ENCODE peak calls at places on chromosome 2, in five cellular contexts. P is mesenchymal stem cell, W is H1, L is H9, U is neuronal stem cell. F is an unnamed sample.

GRCh38 chr2:217329023-217329431 is 469.2 kb upstream of the TNP1 start:
- DNase-seq in W (no peak), P (peak), U (no peak), L (no peak), F (no peak)

GRCh38 chr2:60556441-60556997 is 3.1 kb upstream of the BCL11A start:
- DNase-seq in W (no peak), U (no peak), P (no peak), L (no peak), F (no peak)

GRCh38 chr2:235591231-235591730 is 97.4 kb downstream of the AGAP1 start:
- DNase-seq in U (no peak), W (no peak), L (no peak), P (no peak), F (no peak)

GRCh38 chr2:58918138-58918537 is 677.0 kb upstream of the FANCL start:
- DNase-seq in U (peak), L (no peak), W (no peak), P (peak), F (no peak)

GRCh38 chr2:160658851-160659250 is 165.2 kb upstream of the RBMS1 start:
- DNase-seq in L (no peak), U (no peak), P (no peak), W (no peak), F (no peak)

GRCh38 chr2:112433932-112434730 is 686 bp upstream of the RGPD8 start:
- DNase-seq in P (no peak), W (no peak), U (no peak), L (peak), F (no peak)

GRCh38 chr2:157603203-157603602 is 25.5 kb downstream of the ACVR1C start:
- DNase-seq in L (no peak), W (no peak), U (no peak), P (no peak), F (no peak)

GRCh38 chr2:161141033-161141432 is 19.2 kb upstream of the TANK start:
- DNase-seq in L (no peak), W (no peak), P (no peak), U (no peak), F (no peak)

GRCh38 chr2:85018049-85018447 is 47.1 kb downstream of the KCMF1 start:
- DNase-seq in L (no peak), P (peak), U (no peak), W (no peak), F (peak)

GRCh38 chr2:56741601-56742102 is 557.9 kb downstream of the CCDC85A start:
- DNase-seq in P (peak), W (no peak), L (no peak), U (no peak), F (peak)

GRCh38 chr2:64678771-64679615 is 25.3 kb upstream of the SERTAD2 start:
- DNase-seq in L (no peak), P (no peak), U (no peak), W (no peak), F (no peak)

GRCh38 chr2:73006969-73007710 is 64.4 kb downstream of the SFXN5 start:
- DNase-seq in W (no peak), L (peak), U (no peak), P (no peak), F (no peak)

GRCh38 chr2:73004466-73004865 is 67.0 kb downstream of the SFXN5 start:
- DNase-seq in U (no peak), P (no peak), L (peak), W (no peak), F (no peak)

GRCh38 chr2:73004889-73005596 is 66.5 kb downstream of the SFXN5 start:
- DNase-seq in L (peak), P (no peak), U (no peak), W (no peak), F (peak)

GRCh38 chr2:73009177-73009839 is 62.2 kb downstream of the SFXN5 start:
- DNase-seq in L (no peak), U (no peak), W (no peak), P (no peak), F (no peak)

GRCh38 chr2:73008261-73009159 is 63.0 kb downstream of the SFXN5 start:
- DNase-seq in P (no peak), W (no peak), U (no peak), L (no peak), F (no peak)
- H2BK12ac ChIP-seq in P (no peak), W (no peak), U (no peak), L (no peak), F (no peak)

GRCh38 chr2:102027703-102028059 is 35.9 kb downstream of the IL1R2 start:
- DNase-seq in L (no peak), W (no peak), P (no peak), U (no peak), F (no peak)

GRCh38 chr2:102029952-102030351 is 38.2 kb downstream of the IL1R2 start:
- DNase-seq in L (no peak), P (no peak), W (no peak), U (no peak), F (no peak)

GRCh38 chr2:102029405-102029804 is 37.6 kb downstream of the IL1R2 start:
- DNase-seq in W (no peak), U (no peak), P (no peak), L (no peak), F (no peak)

GRCh38 chr2:102027036-102027702 is 35.4 kb downstream of the IL1R2 start:
- DNase-seq in W (no peak), U (no peak), P (peak), L (no peak), F (peak)

DNA sequence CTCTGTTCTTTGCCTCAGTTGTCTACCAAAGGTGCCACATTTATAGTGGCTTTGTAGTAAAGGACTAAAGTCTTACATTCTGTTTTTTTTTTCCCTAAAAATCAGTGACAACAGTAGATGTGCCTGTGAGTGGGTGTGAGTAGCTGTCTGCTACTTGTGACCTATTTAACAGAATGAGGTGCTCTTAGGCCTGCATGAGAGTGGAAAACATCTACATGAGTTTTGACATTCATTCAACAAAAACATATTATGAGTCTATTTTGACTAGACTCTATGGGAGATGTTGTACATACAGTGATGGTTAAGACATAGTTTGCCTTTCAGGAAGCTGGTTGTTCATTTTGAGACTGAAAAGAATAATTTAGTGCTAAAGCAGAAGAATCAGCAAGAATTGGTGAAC is 36.7 kb downstream of the IL1R2 start:
- DNase-seq in L (no peak), P (no peak), W (no peak), U (no peak), F (no peak)
- H4K91ac ChIP-seq in L (no peak), P (no peak), W (no peak), U (no peak), F (no peak)

GRCh38 chr2:202408546-202409140 is 32.5 kb downstream of the BMPR2 start:
- DNase-seq in W (no peak), P (peak), U (no peak), L (no peak), F (no peak)
- H2BK12ac ChIP-seq in W (no peak), P (no peak), U (no peak), L (no peak), F (no peak)

DNA sequence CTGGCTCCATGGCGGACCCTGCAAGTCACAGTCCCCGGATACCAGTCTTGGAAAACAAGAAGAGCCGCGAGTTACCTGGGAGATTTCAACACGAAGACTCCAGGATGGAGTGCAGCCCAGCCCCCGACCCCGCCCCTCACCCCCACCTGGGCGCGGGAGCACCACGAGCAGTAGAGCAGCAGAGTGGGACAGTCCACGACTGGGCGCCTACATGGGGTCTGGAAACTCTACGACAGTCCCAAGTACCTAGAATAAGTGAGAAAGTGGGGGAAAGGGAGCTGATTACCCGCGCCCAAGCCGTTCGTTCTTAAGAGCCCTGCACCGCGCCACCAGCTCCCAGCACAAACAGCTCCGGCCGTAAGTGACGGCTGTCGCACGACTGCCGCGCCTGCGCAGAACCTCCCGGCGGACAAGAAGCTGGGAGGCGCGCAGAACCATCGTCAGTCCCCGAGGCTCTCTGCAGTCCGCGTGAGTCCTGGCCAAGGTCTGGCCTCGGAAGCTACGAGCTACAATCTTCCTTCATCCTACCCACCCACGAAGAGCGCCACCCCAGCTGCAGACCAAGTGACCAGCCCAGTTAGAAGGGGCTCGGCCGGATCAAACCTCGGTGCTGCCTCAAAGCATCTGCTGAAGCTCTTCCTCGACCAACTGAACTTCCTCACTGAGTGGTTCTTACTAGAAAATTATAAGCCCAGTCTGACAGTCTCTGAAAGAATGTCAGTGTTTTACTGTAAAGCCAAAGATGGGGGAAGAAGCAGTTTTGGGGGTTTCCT is at the start of gene DPY30:
- DNase-seq in U (peak), L (peak), P (peak), W (peak), F (peak)
- H4K91ac ChIP-seq in U (no peak), L (no peak), P (peak), W (peak), F (peak)

DNA sequence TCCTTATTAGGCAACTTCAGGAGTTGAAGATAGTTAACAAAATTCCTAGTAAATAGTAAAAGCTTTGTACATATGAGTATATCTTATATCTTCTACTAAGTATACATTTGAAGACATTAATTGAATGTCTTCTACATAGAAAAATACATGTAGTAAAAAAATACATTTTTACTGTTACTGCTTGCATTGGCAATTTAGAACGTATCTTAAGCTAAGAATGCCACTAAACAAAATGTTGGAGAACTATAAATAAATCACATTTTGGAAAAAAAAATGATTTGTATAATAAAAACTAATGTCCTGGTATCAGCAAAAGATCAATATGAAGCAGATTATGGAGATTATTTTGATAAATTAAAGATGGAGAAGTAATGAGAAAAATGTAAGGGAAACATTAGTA is 434.2 kb upstream of the SLC8A1 start:
- DNase-seq in P (no peak), W (no peak), U (no peak), L (no peak), F (no peak)
- H2BK12ac ChIP-seq in P (no peak), W (no peak), U (no peak), L (no peak), F (no peak)

GRCh38 chr2:95287336-95287735 is 9.8 kb upstream of the KCNIP3 start:
- DNase-seq in W (no peak), U (no peak), P (no peak), L (no peak), F (no peak)

GRCh38 chr2:95283562-95283961 is 9.3 kb downstream of the PROM2 start:
- DNase-seq in U (no peak), L (no peak), W (no peak), P (no peak), F (no peak)

GRCh38 chr2:95285542-95285932 is 11.3 kb downstream of the PROM2 start:
- DNase-seq in W (no peak), P (no peak), L (no peak), U (no peak), F (no peak)

GRCh38 chr2:95282458-95282857 is 8.2 kb downstream of the PROM2 start:
- DNase-seq in L (no peak), P (no peak), U (no peak), W (no peak), F (no peak)

GRCh38 chr2:95284886-95285541 is 10.8 kb downstream of the PROM2 start:
- DNase-seq in U (no peak), W (no peak), P (no peak), L (no peak), F (no peak)
- H4K91ac ChIP-seq in U (no peak), W (no peak), P (no peak), L (no peak), F (no peak)

F was measured in trophoblast cell.